ENCODE peak calls at places on chromosomes 11 and 22, in six cellular contexts. One of them, this sample, is unnamed.

GRCh38 chr11:79219186-79220045 is 221.4 kb downstream of the TENM4 start:
- DNase-seq in activated CD4-positive, alpha-beta T cell treated with anti-CD3 and anti-CD28 coated beads, Interleukin-2, amount 50 U/mL, for 24 hours: no peak
- DNase-seq in glomerular endothelial cell: no peak
- DNase-seq in CD8-positive, alpha-beta T cell: no peak
- DNase-seq in endothelial cell: no peak
- DNase-seq in anterior cingulate cortex: no peak
- DNase-seq in this sample: no peak

GRCh38 chr11:112881461-112881860 is 79.8 kb upstream of the NCAM1 start:
- DNase-seq in endothelial cell: no peak
- DNase-seq in glomerular endothelial cell: no peak
- DNase-seq in activated CD4-positive, alpha-beta T cell treated with anti-CD3 and anti-CD28 coated beads, Interleukin-2, amount 50 U/mL, for 24 hours: no peak
- DNase-seq in anterior cingulate cortex: peak; percentile 92
- DNase-seq in CD8-positive, alpha-beta T cell: no peak
- DNase-seq in this sample: no peak

GRCh38 chr11:75469785-75470405 is 36.9 kb upstream of the KLHL35 start:
- DNase-seq in endothelial cell: no peak
- DNase-seq in anterior cingulate cortex: no peak
- DNase-seq in activated CD4-positive, alpha-beta T cell treated with anti-CD3 and anti-CD28 coated beads, Interleukin-2, amount 50 U/mL, for 24 hours: no peak
- DNase-seq in glomerular endothelial cell: no peak
- DNase-seq in CD8-positive, alpha-beta T cell: no peak
- DNase-seq in this sample: no peak

GRCh38 chr11:86620796-86621575 is 51.4 kb downstream of the ME3 start:
- DNase-seq in activated CD4-positive, alpha-beta T cell treated with anti-CD3 and anti-CD28 coated beads, Interleukin-2, amount 50 U/mL, for 24 hours: no peak
- DNase-seq in anterior cingulate cortex: no peak
- DNase-seq in endothelial cell: no peak
- DNase-seq in glomerular endothelial cell: no peak
- DNase-seq in CD8-positive, alpha-beta T cell: no peak
- DNase-seq in this sample: no peak

GRCh38 chr22:37746366-37747089 is 49.7 kb downstream of the TRIOBP start:
- DNase-seq in glomerular endothelial cell: no peak
- DNase-seq in anterior cingulate cortex: no peak
- DNase-seq in activated CD4-positive, alpha-beta T cell treated with anti-CD3 and anti-CD28 coated beads, Interleukin-2, amount 50 U/mL, for 24 hours: peak; percentile 14
- DNase-seq in CD8-positive, alpha-beta T cell: no peak
- DNase-seq in endothelial cell: peak; percentile 62
- DNase-seq in this sample: no peak

GRCh38 chr11:59610289-59610688 is 5.3 kb downstream of the OSBP start:
- DNase-seq in glomerular endothelial cell: no peak
- DNase-seq in anterior cingulate cortex: no peak
- DNase-seq in activated CD4-positive, alpha-beta T cell treated with anti-CD3 and anti-CD28 coated beads, Interleukin-2, amount 50 U/mL, for 24 hours: no peak
- DNase-seq in CD8-positive, alpha-beta T cell: no peak
- DNase-seq in endothelial cell: no peak
- DNase-seq in this sample: no peak

GRCh38 chr22:19175602-19176174 is 2.8 kb downstream of the SLC25A1 start:
- DNase-seq in endothelial cell: no peak
- DNase-seq in CD8-positive, alpha-beta T cell: no peak
- DNase-seq in anterior cingulate cortex: no peak
- DNase-seq in glomerular endothelial cell: no peak
- DNase-seq in activated CD4-positive, alpha-beta T cell treated with anti-CD3 and anti-CD28 coated beads, Interleukin-2, amount 50 U/mL, for 24 hours: no peak
- DNase-seq in this sample: no peak

GRCh38 chr11:77747381-77747969 is 73.0 kb downstream of the RSF1 start:
- DNase-seq in glomerular endothelial cell: no peak
- DNase-seq in anterior cingulate cortex: no peak
- DNase-seq in CD8-positive, alpha-beta T cell: no peak
- DNase-seq in endothelial cell: no peak
- DNase-seq in activated CD4-positive, alpha-beta T cell treated with anti-CD3 and anti-CD28 coated beads, Interleukin-2, amount 50 U/mL, for 24 hours: no peak
- DNase-seq in this sample: no peak

GRCh38 chr11:66294626-66295620 is 3.2 kb downstream of the TMEM151A start:
- DNase-seq in glomerular endothelial cell: no peak
- DNase-seq in CD8-positive, alpha-beta T cell: no peak
- DNase-seq in activated CD4-positive, alpha-beta T cell treated with anti-CD3 and anti-CD28 coated beads, Interleukin-2, amount 50 U/mL, for 24 hours: no peak
- DNase-seq in endothelial cell: no peak
- DNase-seq in anterior cingulate cortex: no peak
- DNase-seq in this sample: no peak